ENCODE peak calls at places on chromosomes 13 and 19, in four cellular contexts. R is neural progenitor cell, Q is IMR-90, H is fibroblast of lung. L is an unnamed sample.

GRCh38 chr13:99366075-99366987 is 59.1 kb upstream of the GPR183 start:
- DNase-seq in R (no peak), Q (no peak), H (no peak), L (no peak)

GRCh38 chr13:45229172-45229571 is 28.3 kb upstream of the KCTD4 start:
- DNase-seq in R (no peak), Q (no peak), H (no peak), L (no peak)

GRCh38 chr13:39144941-39145533 is 106.8 kb downstream of the NHLRC3 start:
- DNase-seq in R (peak; percentile 82), Q (peak; percentile 70), H (peak; percentile 78), L (peak; percentile 87)

GRCh38 chr13:66657165-66657895 is 572.8 kb downstream of the PCDH9 start:
- DNase-seq in R (peak; percentile 4), Q (peak; percentile 98), H (peak; percentile 88), L (no peak)

GRCh38 chr19:19386373-19386869 is 19.1 kb upstream of the GATAD2A start:
- DNase-seq in R (no peak), Q (no peak), H (no peak), L (no peak)

GRCh38 chr13:111177803-111178389 is 62.8 kb downstream of the ARHGEF7 start:
- DNase-seq in R (no peak), Q (peak; percentile 81), H (peak; percentile 64), L (peak; percentile 82)

GRCh38 chr13:30196025-30196424 is 111.3 kb downstream of the KATNAL1 start:
- DNase-seq in R (peak; percentile 65), Q (peak; percentile 41), H (peak; percentile 5), L (no peak)

GRCh38 chr19:19749332-19750130 is 16.6 kb upstream of the ZNF14 start:
- DNase-seq in R (no peak), Q (no peak), H (no peak), L (peak; percentile 59)

GRCh38 chr13:45063261-45063870 is 56.9 kb upstream of the GTF2F2 start:
- DNase-seq in R (no peak), Q (peak; percentile 63), H (peak; percentile 69), L (no peak)

GRCh38 chr19:50039968-50040367 is 14.2 kb downstream of the ZNF473 start:
- DNase-seq in R (no peak), Q (peak; percentile 21), H (no peak), L (peak; percentile 9)

GRCh38 chr19:33629826-33630375 is 8.1 kb downstream of the CHST8 start:
- DNase-seq in R (no peak), Q (no peak), H (no peak), L (peak; percentile 78)

GRCh38 chr19:35013047-35013819 is 13.1 kb downstream of the GRAMD1A start:
- DNase-seq in R (peak; percentile 76), Q (peak; percentile 57), H (peak; percentile 58), L (peak; percentile 98)

GRCh38 chr19:43751466-43752220 is 3.1 kb downstream of the SMG9 start:
- DNase-seq in R (no peak), Q (peak; percentile 74), H (no peak), L (peak; percentile 77)

GRCh38 chr19:23002690-23003422 is at the start of gene ZNF728:
- DNase-seq in R (no peak), Q (no peak), H (no peak), L (peak; percentile 22)

GRCh38 chr19:45468159-45468651 is 409 bp downstream of the FOSB start:
- DNase-seq in R (peak; percentile 68), Q (no peak), H (no peak), L (peak; percentile 72)

GRCh38 chr19:3855321-3855720 is 13.5 kb downstream of the ZFR2 start:
- DNase-seq in R (no peak), Q (no peak), H (no peak), L (peak; percentile 1)

GRCh38 chr13:50365300-50365682 is 350.0 kb downstream of the KCNRG start:
- DNase-seq in R (no peak), Q (no peak), H (no peak), L (no peak)

GRCh38 chr13:31807090-31807541 is 67.8 kb downstream of the RXFP2 start:
- DNase-seq in R (no peak), Q (no peak), H (no peak), L (peak; percentile 10)

GRCh38 chr13:27182844-27183497 is 11.4 kb upstream of the USP12 start:
- DNase-seq in R (no peak), Q (peak; percentile 95), H (peak; percentile 81), L (peak; percentile 94)

GRCh38 chr13:31824705-31825512 is 85.6 kb downstream of the RXFP2 start:
- DNase-seq in R (no peak), Q (peak; percentile 16), H (peak; percentile 28), L (no peak)

GRCh38 chr19:33801411-33801810 is 4.7 kb downstream of the KCTD15 start:
- DNase-seq in R (no peak), Q (no peak), H (no peak), L (peak; percentile 77)

GRCh38 chr19:29559743-29560142 is 33.9 kb downstream of the VSTM2B start:
- DNase-seq in R (no peak), Q (no peak), H (no peak), L (no peak)

GRCh38 chr13:102726430-102726829 is 31.6 kb upstream of the METTL21C start:
- DNase-seq in R (no peak), Q (no peak), H (no peak), L (no peak)

GRCh38 chr19:22422220-22422619 is at the start of gene ZNF98:
- DNase-seq in R (no peak), Q (no peak), H (peak; percentile 5), L (no peak)

GRCh38 chr19:35790981-35791813 is 15.8 kb downstream of the ARHGAP33 start:
- DNase-seq in R (no peak), Q (no peak), H (no peak), L (peak; percentile 84)

GRCh38 chr19:45340232-45340898 is at the start of gene KLC3:
- DNase-seq in R (peak; percentile 76), Q (no peak), H (no peak), L (peak; percentile 83)

GRCh38 chr19:3296034-3296433 is 70.3 kb upstream of the NFIC start:
- DNase-seq in R (no peak), Q (no peak), H (no peak), L (peak; percentile 34)

GRCh38 chr19:46599716-46600392 is 1.3 kb upstream of the CALM3 start:
- DNase-seq in R (no peak), Q (no peak), H (no peak), L (peak; percentile 73)

GRCh38 chr13:46605089-46605488 is 52.1 kb downstream of the LRCH1 start:
- DNase-seq in R (no peak), Q (no peak), H (no peak), L (no peak)

GRCh38 chr19:28435551-28436261 is 777.2 kb downstream of the UQCRFS1 start:
- DNase-seq in R (no peak), Q (no peak), H (no peak), L (no peak)

GRCh38 chr19:1648926-1649541 is 3.4 kb downstream of the TCF3 start:
- DNase-seq in R (no peak), Q (no peak), H (no peak), L (peak; percentile 90)

GRCh38 chr13:83190020-83190419 is 692.3 kb downstream of the SLITRK1 start:
- DNase-seq in R (no peak), Q (no peak), H (no peak), L (no peak)

GRCh38 chr19:55112246-55112780 is 5.1 kb downstream of the PPP1R12C start:
- DNase-seq in R (no peak), Q (no peak), H (no peak), L (peak; percentile 62)
- H4K20me1 ChIP-seq in R (peaks cover 71% of the 10 kb centered on the region), Q (peaks cover 73% of the 10 kb centered on the region), H (no peaks in the 10 kb centered on the region), L (peaks cover 52% of the 10 kb centered on the region)

GRCh38 chr13:41463823-41464602 is 6.7 kb downstream of the RGCC start:
- DNase-seq in R (no peak), Q (no peak), H (no peak), L (peak; percentile 52)
- H3K4me1 ChIP-seq in R (no peaks in the 10 kb centered on the region), Q (peaks cover 21% of the 10 kb centered on the region), H (peaks cover 14% of the 10 kb centered on the region), L (peaks cover 9% of the 10 kb centered on the region)

GRCh38 chr13:112750570-112750969 is 60.7 kb downstream of the ATP11A start:
- DNase-seq in R (no peak), Q (no peak), H (no peak), L (no peak)

GRCh38 chr13:112752211-112752610 is 62.4 kb downstream of the ATP11A start:
- DNase-seq in R (no peak), Q (no peak), H (no peak), L (no peak)

GRCh38 chr13:112753868-112754267 is 64.0 kb downstream of the ATP11A start:
- DNase-seq in R (no peak), Q (no peak), H (no peak), L (peak; percentile 14)

GRCh38 chr13:112752711-112753541 is 63.1 kb downstream of the ATP11A start:
- DNase-seq in R (no peak), Q (no peak), H (no peak), L (peak; percentile 60)

DNA sequence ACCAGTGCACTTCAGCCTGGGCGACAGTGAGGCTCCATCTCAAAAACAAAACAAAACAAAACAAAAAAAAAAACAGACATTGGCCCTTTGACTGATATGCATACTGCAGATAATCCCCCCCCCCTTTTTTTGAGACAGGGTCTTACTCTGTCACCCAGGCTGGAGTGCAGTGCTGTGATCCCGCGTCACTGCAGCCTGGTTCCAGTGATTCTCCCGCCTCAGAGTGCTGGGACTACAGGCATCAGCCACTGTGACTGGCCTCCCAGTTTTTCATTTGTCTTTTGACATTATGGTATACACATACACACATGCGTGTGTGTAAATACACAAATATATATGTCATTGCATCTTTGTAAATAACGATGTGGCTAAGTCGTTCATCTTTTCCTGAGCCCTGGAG is 61.8 kb downstream of the ATP11A start:
- DNase-seq in R (no peak), Q (no peak), H (no peak), L (no peak)
- H4K20me1 ChIP-seq in R (peaks cover 7% of the 10 kb centered on the region), Q (peaks cover 19% of the 10 kb centered on the region), H (no peaks in the 10 kb centered on the region), L (peaks cover 9% of the 10 kb centered on the region)

GRCh38 chr19:51098366-51099069 is 9.7 kb downstream of the CTU1 start:
- DNase-seq in R (peak; percentile 13), Q (no peak), H (peak; percentile 33), L (peak; percentile 43)
- H3K4me1 ChIP-seq in R (no peaks in the 10 kb centered on the region), Q (no peaks in the 10 kb centered on the region), H (no peaks in the 10 kb centered on the region), L (peaks cover 6% of the 10 kb centered on the region)

DNA sequence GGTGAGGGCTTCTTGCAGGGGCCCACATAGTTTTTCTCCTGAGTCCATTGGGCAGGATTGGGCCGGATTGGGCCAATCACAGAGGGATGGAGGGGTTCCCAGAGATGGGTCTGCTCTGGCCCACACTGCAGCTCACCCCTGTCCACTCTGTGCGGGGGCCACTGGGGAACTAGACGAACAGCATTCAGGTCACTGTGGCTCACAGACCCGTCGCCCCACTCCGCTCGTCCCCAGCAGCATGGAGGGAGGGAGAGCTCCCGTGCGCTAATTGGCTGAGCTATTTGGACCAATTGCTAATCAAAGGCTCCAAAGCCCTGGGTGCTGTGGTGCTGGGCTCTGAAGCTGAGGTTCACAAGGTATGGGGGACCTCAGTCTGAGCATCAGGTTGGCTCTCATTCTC is 11.3 kb downstream of the NACC1 start:
- DNase-seq in R (no peak), Q (no peak), H (no peak), L (peak; percentile 52)
- H4K20me1 ChIP-seq in R (peaks cover 100% of the 10 kb centered on the region), Q (peaks cover 90% of the 10 kb centered on the region), H (no peaks in the 10 kb centered on the region), L (peaks cover 70% of the 10 kb centered on the region)